ENCODE peak calls at places on chromosomes 11 and 22, in six cellular contexts. S is K562, O is HepG2, L is HCT116, X is H1, Y is GM12878. B is an unnamed sample. For H3K4me1, the result is how much of the 10 kb centered on the place peaks cover.

GRCh38 chr11:73322986-73323306 is 14.9 kb downstream of the ARHGEF17 start:
- DNase-seq in Y (no peak), L (no peak), S (no peak), X (no peak), O (no peak), B (no peak)

GRCh38 chr11:108733479-108734116 is 68.7 kb downstream of the DDX10 start:
- DNase-seq in Y (peak), S (no peak), X (no peak), O (no peak), L (no peak), B (no peak)

GRCh38 chr22:19495562-19496323 is 16.0 kb downstream of the CDC45 start:
- DNase-seq in L (no peak), Y (no peak), S (peak), O (peak), X (no peak), B (no peak)

GRCh38 chr11:115147243-115147807 is 356.9 kb downstream of the CADM1 start:
- DNase-seq in O (no peak), X (no peak), Y (no peak), L (no peak), S (no peak), B (no peak)

GRCh38 chr22:49476176-49476575 is 351.5 kb downstream of the BRD1 start:
- DNase-seq in X (no peak), S (no peak), O (no peak), Y (no peak), L (no peak), B (no peak)

GRCh38 chr11:83717551-83717950 is 431.4 kb upstream of the CCDC90B start:
- DNase-seq in X (no peak), S (no peak), Y (no peak), L (no peak), O (no peak), B (no peak)

GRCh38 chr11:128575956-128576340 is 11.4 kb downstream of the ETS1 start:
- DNase-seq in Y (no peak), S (no peak), L (no peak), X (no peak), O (no peak), B (no peak)

GRCh38 chr11:8049084-8049483 is 31.9 kb upstream of the TUB start:
- DNase-seq in X (no peak), S (no peak), L (no peak), O (no peak), Y (no peak), B (no peak)

GRCh38 chr11:2789331-2789730 is 89.5 kb upstream of the KCNQ1OT1 start:
- DNase-seq in S (no peak), X (no peak), Y (no peak), O (no peak), L (no peak), B (no peak)

GRCh38 chr22:25085930-25086901 is 113.4 kb upstream of the CRYBB3 start:
- DNase-seq in O (peak), L (no peak), Y (peak), X (no peak), S (no peak), B (no peak)

GRCh38 chr22:41242396-41243117 is 1.8 kb upstream of the CHADL start:
- DNase-seq in Y (no peak), O (no peak), L (no peak), S (no peak), X (no peak), B (no peak)

GRCh38 chr11:86740628-86741488 is 59.5 kb upstream of the PRSS23 start:
- DNase-seq in X (peak), Y (no peak), O (peak), L (peak), S (peak), B (peak)

GRCh38 chr11:126363706-126364245 is 8.3 kb downstream of the ST3GAL4 start:
- DNase-seq in X (no peak), O (no peak), Y (no peak), S (no peak), L (no peak), B (no peak)

GRCh38 chr11:34790620-34791019 is 125.6 kb downstream of the APIP start:
- DNase-seq in X (no peak), S (no peak), O (no peak), L (no peak), Y (no peak), B (no peak)

GRCh38 chr22:32323513-32324164 is 34.0 kb upstream of the RFPL3 start:
- DNase-seq in O (no peak), Y (no peak), S (no peak), X (no peak), L (no peak), B (no peak)

GRCh38 chr11:102268083-102268984 is 49.0 kb upstream of the BIRC3 start:
- DNase-seq in L (peak), O (peak), Y (peak), S (peak), X (peak), B (peak)

GRCh38 chr11:123765601-123766000 is 11.3 kb upstream of the OR6X1 start:
- DNase-seq in S (no peak), L (no peak), X (no peak), Y (no peak), O (no peak), B (no peak)

GRCh38 chr11:1718326-1718725 is 21.3 kb downstream of the KRTAP5-6 start:
- DNase-seq in S (no peak), X (no peak), Y (no peak), O (no peak), L (no peak), B (no peak)

GRCh38 chr11:108538022-108538424 is 39.8 kb upstream of the POGLUT3 start:
- DNase-seq in S (no peak), X (no peak), Y (no peak), L (no peak), O (no peak), B (no peak)

GRCh38 chr22:37186228-37186996 is 1.6 kb downstream of the C1QTNF6 start:
- DNase-seq in Y (peak), X (no peak), O (peak), L (peak), S (peak), B (peak)

GRCh38 chr11:116698080-116698479 is 74.7 kb downstream of the BUD13 start:
- DNase-seq in Y (no peak), O (no peak), S (no peak), L (no peak), X (no peak), B (no peak)

GRCh38 chr11:75719089-75719638 is 1.5 kb downstream of the MOGAT2 start:
- DNase-seq in Y (peak), S (no peak), X (no peak), L (no peak), O (peak), B (no peak)

GRCh38 chr11:118437736-118438125 is 1.4 kb downstream of the KMT2A start:
- DNase-seq in Y (no peak), L (no peak), X (no peak), S (peak), O (peak), B (no peak)

GRCh38 chr22:25630446-25630845 is 66.0 kb downstream of the GRK3 start:
- DNase-seq in Y (no peak), S (no peak), L (no peak), X (no peak), O (no peak), B (no peak)

GRCh38 chr11:27471588-27472397 is 797 bp downstream of the LGR4 start:
- DNase-seq in Y (no peak), L (no peak), O (no peak), X (no peak), S (peak), B (no peak)

GRCh38 chr11:135074397-135074998 is 662.5 kb upstream of the B3GAT1 start:
- DNase-seq in X (no peak), Y (no peak), O (no peak), S (no peak), L (no peak), B (no peak)

GRCh38 chr22:39428597-39429071 is 28.2 kb upstream of the MGAT3 start:
- DNase-seq in O (no peak), S (peak), Y (no peak), L (no peak), X (peak), B (peak)

GRCh38 chr22:23548501-23549197 is 31.4 kb downstream of the IGLL1 start:
- DNase-seq in S (no peak), O (no peak), L (no peak), Y (no peak), X (no peak), B (no peak)

GRCh38 chr11:65275906-65276305 is 14.1 kb downstream of the POLA2 start:
- DNase-seq in Y (no peak), X (no peak), O (peak), S (no peak), L (no peak), B (no peak)

GRCh38 chr22:38867496-38868285 is 4.3 kb downstream of the CBX6 start:
- DNase-seq in S (no peak), L (no peak), Y (no peak), X (no peak), O (no peak), B (no peak)

GRCh38 chr11:72308226-72309073 is 64.5 kb upstream of the PHOX2A start:
- DNase-seq in O (no peak), L (no peak), S (peak), X (no peak), Y (no peak), B (no peak)

GRCh38 chr11:126646701-126647209 is 291.3 kb downstream of the ST3GAL4 start:
- DNase-seq in O (no peak), Y (no peak), X (no peak), L (no peak), S (no peak), B (no peak)

GRCh38 chr22:20873215-20873614 is 14.4 kb downstream of the SNAP29 start:
- DNase-seq in S (no peak), O (no peak), X (no peak), L (no peak), Y (no peak), B (no peak)

GRCh38 chr11:133477263-133477625 is 55.1 kb downstream of the OPCML start:
- DNase-seq in X (no peak), Y (no peak), O (no peak), L (no peak), S (no peak), B (no peak)

GRCh38 chr22:41481131-41481830 is 12.4 kb downstream of the ACO2 start:
- DNase-seq in O (no peak), L (no peak), Y (no peak), X (no peak), S (no peak), B (no peak)

GRCh38 chr11:111936045-111936400 is 1.1 kb upstream of the DIXDC1 start:
- DNase-seq in S (no peak), Y (no peak), L (no peak), O (peak), X (no peak), B (no peak)
- H3K4me1 ChIP-seq in S (under half), Y (under half), L (under half), O (half or more), X (under half), B (under half)

GRCh38 chr11:12769834-12770345 is 95.7 kb downstream of the TEAD1 start:
- DNase-seq in X (no peak), O (no peak), S (no peak), L (peak), Y (no peak), B (no peak)
- TF ChIP-seq ZNF274 in X (no peak), O (no peak), S (no peak), L (no peak), Y (no peak), B (no peak)

DNA sequence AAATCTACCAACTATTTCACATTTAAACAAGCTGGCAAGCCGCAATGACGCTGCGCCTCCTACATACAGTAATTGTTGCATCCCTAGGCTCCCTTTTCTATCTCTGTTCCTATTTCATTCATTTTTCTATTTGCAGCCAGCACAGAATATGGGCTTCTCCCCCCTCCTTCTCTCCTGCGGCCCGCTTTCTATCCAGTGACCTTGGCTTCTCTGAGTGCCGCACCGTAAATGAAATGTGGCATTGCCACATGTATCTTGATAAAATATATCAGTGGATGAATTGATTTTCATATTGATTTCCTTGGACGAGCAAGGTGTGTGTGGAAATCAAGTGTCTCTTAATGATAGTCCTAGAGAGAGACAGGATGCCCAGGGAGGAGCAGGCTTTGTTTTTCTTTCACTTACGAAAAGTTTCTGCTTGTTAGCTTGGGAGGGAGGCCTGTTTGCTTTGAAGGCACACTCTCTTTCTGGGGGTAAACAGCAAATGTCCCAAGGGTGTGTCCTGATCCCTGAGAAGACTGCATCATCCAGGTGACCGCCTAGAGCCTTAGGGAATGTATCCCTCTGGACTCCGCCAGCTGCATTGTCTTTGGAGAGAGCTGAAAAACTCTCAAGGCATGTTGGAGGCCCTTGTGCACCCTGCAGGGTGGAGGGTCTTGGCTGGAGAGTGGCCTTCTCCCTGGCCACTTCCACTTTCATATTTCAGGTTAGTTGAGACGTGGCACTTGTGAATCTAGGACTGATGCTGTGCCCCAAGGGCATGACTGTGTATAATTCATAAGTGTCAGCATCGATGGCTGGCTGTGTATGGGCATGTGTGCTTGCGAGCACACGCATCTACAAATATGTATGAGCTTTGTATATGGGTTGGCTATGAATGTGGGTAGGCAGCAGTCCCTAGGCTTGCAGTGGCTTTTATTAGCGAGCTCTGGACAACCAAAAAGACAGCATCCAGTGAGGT is 70.5 kb downstream of the ZBTB16 start:
- DNase-seq in X (no peak), Y (no peak), O (no peak), L (no peak), S (no peak), B (no peak)
- H3K4me1 ChIP-seq in X (under half), Y (under half), O (under half), L (under half), S (under half), B (under half)

GRCh38 chr11:60252208-60252566 is 9.2 kb upstream of the MS4A4E start:
- DNase-seq in O (no peak), Y (no peak), X (no peak), S (no peak), L (no peak), B (no peak)

GRCh38 chr11:60252709-60253108 is 9.8 kb upstream of the MS4A4E start:
- DNase-seq in S (no peak), O (no peak), L (no peak), Y (no peak), X (no peak), B (no peak)

DNA sequence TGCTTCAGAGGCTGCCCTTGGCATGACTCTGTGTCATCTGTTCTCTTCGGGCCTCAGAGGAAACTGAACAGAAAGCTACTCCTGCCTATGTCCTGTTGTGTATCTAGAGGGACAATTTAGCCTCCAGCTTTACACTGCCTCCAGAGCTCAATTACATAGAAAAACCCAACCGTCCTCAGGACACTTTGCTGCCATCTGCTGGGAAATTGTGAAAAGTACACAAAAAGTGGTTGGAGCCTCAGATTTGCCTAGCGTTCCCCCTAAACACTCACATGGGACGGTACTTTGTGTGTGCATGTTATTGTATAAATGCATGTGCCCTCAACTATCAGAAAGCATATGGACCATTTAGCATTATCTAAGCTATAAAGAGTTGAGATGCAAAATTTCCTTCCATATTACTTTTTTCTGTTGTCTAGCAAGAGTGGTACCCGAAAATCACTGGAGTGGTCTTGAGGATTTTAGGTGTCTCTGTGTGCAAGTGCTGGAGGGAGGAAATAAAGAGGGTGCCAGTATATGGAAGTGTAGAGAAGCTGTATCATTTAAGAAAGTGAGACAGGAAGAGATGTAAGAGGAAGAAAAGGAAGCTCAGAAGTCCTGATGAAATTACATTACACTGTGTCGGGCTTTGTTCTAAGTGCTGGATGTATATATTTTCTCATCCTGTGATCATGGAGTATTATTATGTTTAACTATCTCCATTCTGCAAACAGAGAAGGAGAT is 8.7 kb upstream of the MS4A4E start:
- DNase-seq in X (no peak), S (peak), O (peak), Y (peak), L (peak), B (peak)
- TF ChIP-seq ZNF274 in X (no peak), S (no peak), O (no peak), Y (no peak), L (no peak), B (no peak)

GRCh38 chr11:67434395-67434881 is 3.0 kb downstream of the PTPRCAP start:
- DNase-seq in Y (no peak), S (no peak), L (no peak), X (no peak), O (no peak), B (no peak)
- H3K4me1 ChIP-seq in Y (under half), S (half or more), L (under half), X (under half), O (under half), B (half or more)

GRCh38 chr11:47846998-47847397 is 1.2 kb downstream of the NUP160 start:
- DNase-seq in S (no peak), Y (no peak), O (peak), L (no peak), X (no peak), B (no peak)

GRCh38 chr11:47847537-47847891 is 636 bp downstream of the NUP160 start:
- DNase-seq in Y (no peak), O (no peak), X (no peak), L (no peak), S (no peak), B (no peak)

GRCh38 chr11:47850337-47850736 is 2.2 kb upstream of the NUP160 start:
- DNase-seq in O (no peak), L (no peak), X (no peak), Y (no peak), S (no peak), B (no peak)

GRCh38 chr11:47848636-47849155 is 546 bp upstream of the NUP160 start:
- DNase-seq in O (no peak), S (no peak), L (no peak), Y (no peak), X (no peak), B (no peak)

GRCh38 chr11:47847892-47848635 is at the start of gene NUP160:
- DNase-seq in Y (no peak), O (peak), X (peak), L (peak), S (peak), B (peak)
- TF ChIP-seq ZNF274 in Y (no peak), O (peak), X (no peak), L (no peak), S (no peak), B (no peak)

GRCh38 chr11:69702769-69703510 is 882 bp downstream of the FGF19 start:
- DNase-seq in O (no peak), L (no peak), Y (no peak), X (no peak), S (no peak), B (no peak)

GRCh38 chr11:69702239-69702668 is 1.6 kb downstream of the FGF19 start:
- DNase-seq in L (no peak), Y (no peak), O (peak), S (no peak), X (no peak), B (no peak)

GRCh38 chr11:69705246-69705856 is 1.5 kb upstream of the FGF19 start:
- DNase-seq in L (no peak), Y (no peak), X (no peak), S (no peak), O (no peak), B (no peak)

GRCh38 chr11:69704508-69705245 is 855 bp upstream of the FGF19 start:
- DNase-seq in O (no peak), S (peak), Y (no peak), L (no peak), X (no peak), B (peak)

GRCh38 chr11:69703711-69704507 is at the start of gene FGF19:
- DNase-seq in L (no peak), X (no peak), O (no peak), Y (no peak), S (peak), B (peak)
- H3K4me1 ChIP-seq in L (under half), X (under half), O (half or more), Y (under half), S (under half), B (under half)

GRCh38 chr22:43887391-43887790 is 4.4 kb downstream of the PNPLA5 start:
- DNase-seq in O (no peak), X (no peak), L (no peak), S (no peak), Y (no peak), B (no peak)
- TF ChIP-seq ZNF274 in O (no peak), X (no peak), L (no peak), S (no peak), Y (no peak), B (no peak)

GRCh38 chr11:77071671-77072605 is 5.2 kb downstream of the CAPN5 start:
- DNase-seq in L (no peak), S (no peak), X (no peak), Y (no peak), O (no peak), B (no peak)
- H3K4me1 ChIP-seq in L (under half), S (under half), X (under half), Y (under half), O (under half), B (under half)

DNA sequence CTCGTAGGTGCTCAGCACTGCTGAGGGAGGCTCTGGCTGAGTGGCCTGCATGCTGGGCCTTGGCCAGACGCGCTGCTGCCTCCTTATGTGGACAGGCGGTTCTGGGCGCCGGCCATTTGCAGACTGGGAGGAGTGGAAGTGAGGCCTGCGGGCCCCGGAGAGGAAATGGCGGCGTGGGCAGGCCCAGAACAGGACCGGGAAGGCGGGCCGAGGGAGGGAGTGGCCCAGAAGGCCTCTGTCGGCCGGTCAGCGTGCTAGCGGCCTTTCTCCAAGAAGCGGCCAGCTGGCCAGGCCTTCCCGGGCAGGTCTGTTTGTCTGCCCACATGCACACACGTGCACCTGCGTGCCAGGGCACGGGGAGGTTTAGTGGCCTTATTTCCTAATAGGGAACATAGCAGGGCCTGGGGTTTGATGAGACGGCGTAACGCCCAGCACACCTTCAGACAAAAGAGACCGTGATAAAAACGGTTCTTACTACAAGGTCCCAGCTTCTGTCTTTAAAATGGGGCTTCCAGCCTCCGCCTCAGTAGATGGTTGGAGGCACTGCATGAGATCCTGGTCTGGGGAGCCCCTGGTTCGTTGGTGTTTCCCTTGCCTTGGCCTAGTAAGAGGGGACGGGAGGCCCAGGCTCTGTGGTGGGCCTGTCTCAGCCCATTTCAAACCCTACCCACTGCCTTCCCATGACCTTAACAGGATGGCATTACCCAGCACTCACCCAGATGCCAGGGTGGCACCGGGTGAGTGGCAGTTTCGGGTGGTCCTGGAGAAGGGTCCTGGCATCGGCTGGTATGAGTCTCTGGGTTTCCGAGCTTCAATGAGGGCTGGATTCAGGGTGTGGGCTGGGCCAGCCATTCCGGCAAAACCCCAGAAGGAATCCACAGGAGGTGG is 65.1 kb upstream of the PPARA start:
- DNase-seq in O (no peak), S (peak), Y (no peak), X (no peak), L (no peak), B (no peak)
- TF ChIP-seq ZNF274 in O (no peak), S (no peak), Y (no peak), X (no peak), L (no peak), B (no peak)